ENCODE peak calls at places on chromosomes 6 and 20, in nine cellular contexts. K, B, U, J, Y, X, Q, I and E are unnamed samples.

GRCh38 chr6:17986656-17987575 is 519 bp downstream of the KIF13A start:
- DNase-seq in Q (no peak), B (peak; percentile 52), X (peak; percentile 51), U (peak; percentile 34), K (peak; percentile 63), I (peak; percentile 30), Y (peak; percentile 52), J (peak; percentile 32), E (peak; percentile 47)

GRCh38 chr20:21433329-21433890 is 36.1 kb upstream of the NKX2-4 start:
- DNase-seq in Y (peak; percentile 14), J (no peak), K (no peak), X (no peak), B (no peak), U (no peak), I (no peak), Q (no peak), E (no peak)

GRCh38 chr6:8182209-8182845 is 80.0 kb upstream of the EEF1E1 start:
- DNase-seq in Y (no peak), J (no peak), X (no peak), U (no peak), I (no peak), K (no peak), B (no peak), Q (no peak), E (no peak)

GRCh38 chr6:40950986-40951730 is 87.9 kb downstream of the UNC5CL start:
- DNase-seq in Y (no peak), X (no peak), U (no peak), I (no peak), B (no peak), K (no peak), J (peak; percentile 28), Q (no peak), E (no peak)

GRCh38 chr6:53896237-53896636 is 101.4 kb downstream of the LRRC1 start:
- DNase-seq in J (no peak), U (no peak), I (no peak), Y (no peak), B (no peak), Q (no peak), X (no peak), K (no peak), E (no peak)

GRCh38 chr6:11054722-11055121 is 10.6 kb upstream of the ELOVL2 start:
- DNase-seq in I (no peak), X (no peak), J (no peak), B (no peak), K (no peak), Q (no peak), Y (no peak), U (no peak), E (no peak)

GRCh38 chr6:151242420-151242841 is 2.7 kb downstream of the AKAP12 start:
- DNase-seq in U (no peak), B (peak; percentile 18), J (no peak), I (no peak), X (no peak), Y (no peak), Q (no peak), K (no peak), E (no peak)

GRCh38 chr6:144302701-144303351 is 17.7 kb downstream of the UTRN start:
- DNase-seq in B (no peak), Y (no peak), J (no peak), K (no peak), U (no peak), I (no peak), X (no peak), Q (no peak), E (no peak)

GRCh38 chr6:9516207-9516606 is 898.7 kb downstream of the TFAP2A start:
- DNase-seq in Y (peak; percentile 84), Q (no peak), K (no peak), J (peak; percentile 41), B (no peak), I (no peak), X (peak; percentile 9), U (no peak), E (no peak)

GRCh38 chr20:58014628-58015315 is 213.7 kb downstream of the ANKRD60 start:
- DNase-seq in X (no peak), U (no peak), Q (no peak), I (no peak), Y (peak; percentile 36), K (no peak), B (no peak), J (peak; percentile 23), E (no peak)

GRCh38 chr6:110878751-110879539 is 4.4 kb downstream of the AMD1 start:
- DNase-seq in I (no peak), Y (peak; percentile 58), U (peak; percentile 54), B (peak; percentile 50), J (no peak), K (peak; percentile 23), Q (no peak), X (peak; percentile 43), E (no peak)